ENCODE peak calls at places on chromosomes 7 and 10, in six cellular contexts. A is thyroid gland; J is tibial artery; F is CD8-positive, alpha-beta T cell; T is left ventricle myocardium inferior; Q is fibroblast of lung. B is an unnamed sample.
A peak's percentile ranks its signal among the peaks of the same experiment; 100 is the strongest.

GRCh38 chr7:9453521-9453920 is 1020.1 kb downstream of the NXPH1 start:
- DNase-seq in A (no peak), J (no peak), F (no peak), T (no peak), Q (no peak), B (no peak)

GRCh38 chr7:144100607-144101006 is 8.8 kb upstream of the OR2A2 start:
- DNase-seq in A (no peak), J (no peak), F (no peak), T (no peak), Q (no peak), B (no peak)

GRCh38 chr10:67288688-67289410 is 363.0 kb downstream of the LRRTM3 start:
- DNase-seq in A (no peak), J (no peak), F (no peak), T (no peak), Q (no peak), B (no peak)

GRCh38 chr7:74401137-74401859 is 52.4 kb upstream of the GTF2IRD1 start:
- DNase-seq in A (peak; percentile 75), J (peak; percentile 61), F (peak; percentile 46), T (peak; percentile 63), Q (peak; percentile 52), B (peak; percentile 40)

GRCh38 chr7:16098585-16099179 is 322.7 kb downstream of the CRPPA start:
- DNase-seq in A (no peak), J (no peak), F (no peak), T (no peak), Q (peak; percentile 43), B (no peak)

GRCh38 chr10:107814865-107815487 is 650.5 kb upstream of the SORCS1 start:
- DNase-seq in A (peak; percentile 61), J (peak; percentile 39), F (no peak), T (no peak), Q (peak; percentile 37), B (no peak)

GRCh38 chr10:25492040-25492439 is 317.2 kb downstream of the GPR158 start:
- DNase-seq in A (no peak), J (no peak), F (no peak), T (no peak), Q (no peak), B (no peak)

GRCh38 chr10:17782921-17783665 is 26.1 kb upstream of the MRC1 start:
- DNase-seq in A (no peak), J (no peak), F (no peak), T (no peak), Q (no peak), B (no peak)

GRCh38 chr7:75920431-75921161 is 5.6 kb downstream of the POR start:
- DNase-seq in A (peak; percentile 73), J (no peak), F (no peak), T (no peak), Q (peak; percentile 37), B (no peak)

GRCh38 chr10:178208-178607 is 43.0 kb downstream of the ZMYND11 start:
- DNase-seq in A (no peak), J (no peak), F (no peak), T (no peak), Q (peak; percentile 76), B (no peak)
- TF ChIP-seq CTCF in A (no peak), J (peak; percentile 44), F (peak; percentile 53), T (peak; percentile 60), Q (no peak), B (peak; percentile 17)

GRCh38 chr10:49396666-49396999 is 744 bp upstream of the DRGX start:
- DNase-seq in A (no peak), J (no peak), F (no peak), T (no peak), Q (no peak), B (no peak)

GRCh38 chr10:49395741-49396665 is at the start of gene DRGX:
- DNase-seq in A (no peak), J (no peak), F (no peak), T (no peak), Q (no peak), B (no peak)

GRCh38 chr10:49393301-49393700 is 2.6 kb downstream of the DRGX start:
- DNase-seq in A (no peak), J (no peak), F (no peak), T (no peak), Q (no peak), B (no peak)

GRCh38 chr10:49393757-49394156 is 2.1 kb downstream of the DRGX start:
- DNase-seq in A (no peak), J (no peak), F (no peak), T (no peak), Q (no peak), B (no peak)

GRCh38 chr10:49394933-49395740 is 752 bp downstream of the DRGX start:
- DNase-seq in A (no peak), J (no peak), F (no peak), T (no peak), Q (no peak), B (no peak)
- H3K27me3 ChIP-seq in A (peaks cover 47% of the 10 kb centered on the region), J (no peaks in the 10 kb centered on the region), F (peaks cover 40% of the 10 kb centered on the region), T (peaks cover 100% of the 10 kb centered on the region), Q (peaks cover 65% of the 10 kb centered on the region), B (peaks cover 2% of the 10 kb centered on the region)

GRCh38 chr10:29068302-29068701 is 220.6 kb upstream of the LYZL1 start:
- DNase-seq in A (no peak), J (no peak), F (no peak), T (no peak), Q (no peak), B (no peak)

GRCh38 chr10:29067161-29067560 is 221.7 kb upstream of the LYZL1 start:
- DNase-seq in A (no peak), J (no peak), F (no peak), T (no peak), Q (no peak), B (no peak)

GRCh38 chr10:29064665-29065064 is 224.2 kb upstream of the LYZL1 start:
- DNase-seq in A (no peak), J (no peak), F (no peak), T (no peak), Q (peak; percentile 14), B (no peak)

GRCh38 chr10:29067628-29068027 is 221.2 kb upstream of the LYZL1 start:
- DNase-seq in A (no peak), J (no peak), F (no peak), T (no peak), Q (no peak), B (no peak)

GRCh38 chr10:29063806-29064644 is 224.8 kb upstream of the LYZL1 start:
- DNase-seq in A (no peak), J (no peak), F (no peak), T (no peak), Q (peak; percentile 23), B (no peak)
- H3K4me3 ChIP-seq in A (no peak overlapping the region), J (no peak overlapping the region), F (no peak overlapping the region), T (no peak overlapping the region), Q (no peak overlapping the region), B (no peak overlapping the region)

GRCh38 chr7:12211054-12212050 is at the start of gene TMEM106B:
- DNase-seq in A (peak; percentile 99), J (peak; percentile 96), F (peak; percentile 92), T (peak; percentile 97), Q (peak; percentile 94), B (peak; percentile 95)
- TF ChIP-seq CTCF in A (no peak), J (no peak), F (peak; percentile 19), T (no peak), Q (peak; percentile 6), B (peak; percentile 29)

GRCh38 chr7:157769016-157769869 is 432.4 kb downstream of the DNAJB6 start:
- DNase-seq in A (no peak), J (no peak), F (no peak), T (no peak), Q (no peak), B (no peak)

GRCh38 chr7:157771689-157772088 is 434.9 kb downstream of the DNAJB6 start:
- DNase-seq in A (no peak), J (no peak), F (no peak), T (no peak), Q (no peak), B (no peak)

GRCh38 chr7:157768198-157768597 is 431.4 kb downstream of the DNAJB6 start:
- DNase-seq in A (no peak), J (no peak), F (no peak), T (no peak), Q (no peak), B (no peak)

GRCh38 chr7:157770716-157771320 is 434.0 kb downstream of the DNAJB6 start:
- DNase-seq in A (no peak), J (no peak), F (no peak), T (no peak), Q (no peak), B (no peak)

GRCh38 chr7:157769870-157770213 is 433.0 kb downstream of the DNAJB6 start:
- DNase-seq in A (no peak), J (no peak), F (no peak), T (no peak), Q (no peak), B (no peak)
- H3K27me3 ChIP-seq in A (no peaks in the 10 kb centered on the region), J (no peaks in the 10 kb centered on the region), F (no peaks in the 10 kb centered on the region), T (peaks cover 60% of the 10 kb centered on the region), Q (no peaks in the 10 kb centered on the region), B (no peaks in the 10 kb centered on the region)

DNA sequence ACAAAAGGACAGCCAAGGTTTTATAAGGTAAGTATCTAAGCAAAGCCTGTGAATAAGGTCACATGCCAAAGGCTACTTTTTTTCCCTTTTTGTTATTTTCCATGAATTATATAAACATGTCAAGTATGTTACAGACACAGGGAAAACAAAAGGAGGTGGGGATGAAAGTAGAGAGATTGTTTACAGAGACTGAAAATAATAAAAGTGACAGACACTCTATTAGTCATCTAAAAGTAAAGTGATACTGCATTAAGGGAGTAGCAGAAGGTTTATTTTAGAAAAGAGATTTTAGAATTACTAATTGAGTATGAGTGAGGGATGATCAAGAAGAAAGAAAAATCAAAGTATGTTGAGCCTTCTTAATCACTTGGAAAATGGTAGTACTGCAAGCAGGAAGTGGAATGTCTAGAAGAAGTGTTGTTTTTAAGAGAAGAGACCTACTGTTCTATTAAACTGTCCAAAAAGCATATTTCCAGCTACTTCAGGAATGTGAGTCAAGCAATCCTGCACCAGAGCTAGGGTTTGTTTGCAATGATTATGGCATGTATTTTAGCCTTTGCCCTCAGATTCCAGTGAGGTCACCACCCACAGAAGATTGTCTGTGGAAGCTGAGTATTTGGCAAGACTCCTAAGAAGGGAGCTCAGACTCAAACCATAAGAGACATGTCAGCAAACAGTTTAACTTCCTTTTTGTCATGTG is 177.9 kb upstream of the PLXDC2 start:
- DNase-seq in A (no peak), J (peak; percentile 29), F (no peak), T (no peak), Q (peak; percentile 98), B (no peak)
- H3K4me3 ChIP-seq in A (no peak overlapping the region), J (peak overlapping the region; percentile 46), F (no peak overlapping the region), T (peak overlapping the region; percentile 44), Q (peak overlapping the region; percentile 35), B (no peak overlapping the region)

B was measured in GM06990.